ENCODE peak calls at places on chromosomes 13 and 19, in six cellular contexts. N, K, A, T, W and C are unnamed samples.

GRCh38 chr13:113936166-113936565 is 37.7 kb downstream of the C13orf46 start:
- DNase-seq in N (no peak), K (no peak), A (no peak), T (no peak), W (no peak), C (peak; percentile 25)

GRCh38 chr19:30222993-30223865 is 149.0 kb upstream of the ZNF536 start:
- DNase-seq in N (no peak), K (peak; percentile 30), A (no peak), T (no peak), W (no peak), C (no peak)

GRCh38 chr19:10891360-10892108 is 20.2 kb downstream of the CARM1 start:
- DNase-seq in N (no peak), K (no peak), A (no peak), T (no peak), W (peak; percentile 90), C (no peak)

GRCh38 chr19:1220452-1221037 is 15.0 kb downstream of the STK11 start:
- DNase-seq in N (no peak), K (no peak), A (no peak), T (no peak), W (no peak), C (no peak)

GRCh38 chr13:58087566-58087965 is 456.0 kb downstream of the PCDH17 start:
- DNase-seq in N (no peak), K (no peak), A (no peak), T (no peak), W (peak; percentile 13), C (no peak)

GRCh38 chr13:20873348-20873747 is 29.2 kb downstream of the XPO4 start:
- DNase-seq in N (peak; percentile 52), K (no peak), A (no peak), T (no peak), W (peak; percentile 74), C (no peak)

GRCh38 chr13:35923347-35923746 is 207.8 kb downstream of the DCLK1 start:
- DNase-seq in N (peak; percentile 65), K (no peak), A (no peak), T (peak; percentile 19), W (peak; percentile 50), C (no peak)

GRCh38 chr19:55369651-55370304 is 485 bp downstream of the IL11 start:
- DNase-seq in N (peak; percentile 68), K (peak; percentile 55), A (no peak), T (peak; percentile 21), W (peak; percentile 73), C (no peak)

GRCh38 chr13:106911602-106912001 is 343.7 kb upstream of the ARGLU1 start:
- DNase-seq in N (no peak), K (no peak), A (no peak), T (no peak), W (no peak), C (no peak)

GRCh38 chr19:27580906-27581305 is 1632.0 kb downstream of the UQCRFS1 start:
- DNase-seq in N (no peak), K (no peak), A (no peak), T (no peak), W (no peak), C (no peak)

GRCh38 chr13:32031025-32031814 is at the start of gene FRY:
- DNase-seq in N (peak; percentile 51), K (peak; percentile 46), A (no peak), T (peak; percentile 76), W (no peak), C (peak; percentile 74)

GRCh38 chr19:21823224-21823623 is 12.8 kb downstream of the ZNF43 start:
- DNase-seq in N (no peak), K (no peak), A (no peak), T (no peak), W (no peak), C (no peak)

GRCh38 chr13:62747629-62748028 is 1332.0 kb upstream of the PCDH20 start:
- DNase-seq in N (no peak), K (no peak), A (no peak), T (no peak), W (peak; percentile 52), C (no peak)

GRCh38 chr13:34756572-34756971 is 185.5 kb upstream of the NBEA start:
- DNase-seq in N (no peak), K (no peak), A (no peak), T (no peak), W (no peak), C (no peak)

GRCh38 chr13:74026753-74027152 is 107.5 kb downstream of the KLF12 start:
- DNase-seq in N (peak; percentile 21), K (no peak), A (no peak), T (no peak), W (peak; percentile 36), C (no peak)

GRCh38 chr13:33761744-33762143 is 56.2 kb upstream of the RFC3 start:
- DNase-seq in N (peak; percentile 4), K (peak; percentile 36), A (no peak), T (no peak), W (peak; percentile 11), C (no peak)

GRCh38 chr19:16495982-16496612 is at the start of the genes C19orf44 and CALR3:
- DNase-seq in N (peak; percentile 99), K (peak; percentile 95), A (peak; percentile 85), T (peak; percentile 99), W (peak; percentile 97), C (peak; percentile 98)

GRCh38 chr13:28137556-28137955 is 789 bp upstream of the PAN3 start:
- DNase-seq in N (peak; percentile 20), K (no peak), A (no peak), T (no peak), W (peak; percentile 7), C (no peak)

GRCh38 chr19:18194554-18195238 is 1.7 kb downstream of the MPV17L2 start:
- DNase-seq in N (no peak), K (no peak), A (no peak), T (no peak), W (no peak), C (peak; percentile 56)

GRCh38 chr13:52842440-52842839 is 6.0 kb downstream of the PCDH8 start:
- DNase-seq in N (no peak), K (no peak), A (no peak), T (no peak), W (no peak), C (no peak)

GRCh38 chr13:110447058-110447511 is 114.4 kb downstream of the RAB20 start:
- DNase-seq in N (no peak), K (no peak), A (no peak), T (no peak), W (no peak), C (no peak)

GRCh38 chr19:41149831-41150230 is 35.6 kb downstream of the CYP2F1 start:
- DNase-seq in N (no peak), K (no peak), A (no peak), T (no peak), W (no peak), C (no peak)

GRCh38 chr13:32318072-32318471 is 2.8 kb downstream of the BRCA2 start:
- DNase-seq in N (no peak), K (no peak), A (peak; percentile 12), T (no peak), W (no peak), C (no peak)

GRCh38 chr19:16073988-16074387 is 2.3 kb upstream of the TPM4 start:
- DNase-seq in N (peak; percentile 19), K (no peak), A (no peak), T (no peak), W (no peak), C (no peak)

GRCh38 chr13:113630804-113631203 is 27.2 kb downstream of the ATP4B start:
- DNase-seq in N (no peak), K (no peak), A (no peak), T (no peak), W (no peak), C (peak; percentile 27)